ENCODE peak calls at places on chromosomes 11 and 22, in ten cellular contexts. One of them, this sample, is unnamed.

GRCh38 chr11:95793111-95793510 is 2.8 kb downstream of the CEP57 start:
- DNase-seq in Peyer's patch: no peak
- DNase-seq in activated CD8-positive, alpha-beta memory T cell treated with anti-CD3 and anti-CD28 coated beads, Interleukin-2, amount 10 ng/mL, durations not matched to agents 7 days and 5 days: no peak
- DNase-seq in cardiac muscle cell: peak
- DNase-seq in MV-4-11: no peak
- DNase-seq in sciatic nerve: no peak
- DNase-seq in body of pancreas: no peak
- DNase-seq in stimulated activated effector memory CD8-positive, alpha-beta T cell treated with anti-CD3 and anti-CD28 coated beads, Interleukin-12 subunit alpha, Interleukin-12 subunit beta, amount 100 ng/mL, for 72 hours: no peak
- DNase-seq in HCT116: no peak
- DNase-seq in SK-N-SH: no peak
- DNase-seq in this sample: no peak

GRCh38 chr11:61787928-61788491 is 4.4 kb downstream of the TMEM258 start:
- DNase-seq in Peyer's patch: no peak
- DNase-seq in activated CD8-positive, alpha-beta memory T cell treated with anti-CD3 and anti-CD28 coated beads, Interleukin-2, amount 10 ng/mL, durations not matched to agents 7 days and 5 days: peak
- DNase-seq in cardiac muscle cell: peak
- DNase-seq in MV-4-11: peak
- DNase-seq in sciatic nerve: no peak
- DNase-seq in body of pancreas: peak
- DNase-seq in stimulated activated effector memory CD8-positive, alpha-beta T cell treated with anti-CD3 and anti-CD28 coated beads, Interleukin-12 subunit alpha, Interleukin-12 subunit beta, amount 100 ng/mL, for 72 hours: no peak
- DNase-seq in HCT116: peak
- DNase-seq in SK-N-SH: peak
- DNase-seq in this sample: no peak

GRCh38 chr11:3942160-3942955 is 86.9 kb downstream of the STIM1 start:
- DNase-seq in Peyer's patch: no peak
- DNase-seq in activated CD8-positive, alpha-beta memory T cell treated with anti-CD3 and anti-CD28 coated beads, Interleukin-2, amount 10 ng/mL, durations not matched to agents 7 days and 5 days: peak
- DNase-seq in cardiac muscle cell: no peak
- DNase-seq in MV-4-11: no peak
- DNase-seq in sciatic nerve: no peak
- DNase-seq in body of pancreas: no peak
- DNase-seq in stimulated activated effector memory CD8-positive, alpha-beta T cell treated with anti-CD3 and anti-CD28 coated beads, Interleukin-12 subunit alpha, Interleukin-12 subunit beta, amount 100 ng/mL, for 72 hours: peak
- DNase-seq in HCT116: no peak
- DNase-seq in SK-N-SH: no peak
- DNase-seq in this sample: no peak

GRCh38 chr22:42673898-42674390 is 24.8 kb upstream of the CYB5R3 start:
- DNase-seq in Peyer's patch: no peak
- DNase-seq in activated CD8-positive, alpha-beta memory T cell treated with anti-CD3 and anti-CD28 coated beads, Interleukin-2, amount 10 ng/mL, durations not matched to agents 7 days and 5 days: no peak
- DNase-seq in cardiac muscle cell: peak
- DNase-seq in MV-4-11: no peak
- DNase-seq in sciatic nerve: no peak
- DNase-seq in body of pancreas: peak
- DNase-seq in stimulated activated effector memory CD8-positive, alpha-beta T cell treated with anti-CD3 and anti-CD28 coated beads, Interleukin-12 subunit alpha, Interleukin-12 subunit beta, amount 100 ng/mL, for 72 hours: no peak
- DNase-seq in HCT116: no peak
- DNase-seq in SK-N-SH: no peak
- DNase-seq in this sample: no peak

GRCh38 chr11:91248199-91248807 is 976.3 kb upstream of the FAT3 start:
- DNase-seq in Peyer's patch: no peak
- DNase-seq in activated CD8-positive, alpha-beta memory T cell treated with anti-CD3 and anti-CD28 coated beads, Interleukin-2, amount 10 ng/mL, durations not matched to agents 7 days and 5 days: no peak
- DNase-seq in cardiac muscle cell: peak
- DNase-seq in MV-4-11: peak
- DNase-seq in sciatic nerve: no peak
- DNase-seq in body of pancreas: no peak
- DNase-seq in stimulated activated effector memory CD8-positive, alpha-beta T cell treated with anti-CD3 and anti-CD28 coated beads, Interleukin-12 subunit alpha, Interleukin-12 subunit beta, amount 100 ng/mL, for 72 hours: no peak
- DNase-seq in HCT116: peak
- DNase-seq in SK-N-SH: no peak
- DNase-seq in this sample: peak

GRCh38 chr22:31943976-31944699 is at the start of gene YWHAH:
- DNase-seq in Peyer's patch: peak
- DNase-seq in activated CD8-positive, alpha-beta memory T cell treated with anti-CD3 and anti-CD28 coated beads, Interleukin-2, amount 10 ng/mL, durations not matched to agents 7 days and 5 days: peak
- DNase-seq in cardiac muscle cell: peak
- DNase-seq in MV-4-11: peak
- DNase-seq in sciatic nerve: peak
- DNase-seq in body of pancreas: peak
- DNase-seq in stimulated activated effector memory CD8-positive, alpha-beta T cell treated with anti-CD3 and anti-CD28 coated beads, Interleukin-12 subunit alpha, Interleukin-12 subunit beta, amount 100 ng/mL, for 72 hours: peak
- DNase-seq in HCT116: peak
- DNase-seq in SK-N-SH: peak
- DNase-seq in this sample: peak

GRCh38 chr22:42443240-42444059 is 11.2 kb upstream of the NFAM1 start:
- DNase-seq in Peyer's patch: no peak
- DNase-seq in activated CD8-positive, alpha-beta memory T cell treated with anti-CD3 and anti-CD28 coated beads, Interleukin-2, amount 10 ng/mL, durations not matched to agents 7 days and 5 days: no peak
- DNase-seq in cardiac muscle cell: peak
- DNase-seq in MV-4-11: no peak
- DNase-seq in sciatic nerve: no peak
- DNase-seq in body of pancreas: no peak
- DNase-seq in stimulated activated effector memory CD8-positive, alpha-beta T cell treated with anti-CD3 and anti-CD28 coated beads, Interleukin-12 subunit alpha, Interleukin-12 subunit beta, amount 100 ng/mL, for 72 hours: no peak
- DNase-seq in HCT116: no peak
- DNase-seq in SK-N-SH: no peak
- DNase-seq in this sample: no peak

GRCh38 chr11:11520231-11521015 is 101.4 kb downstream of the GALNT18 start:
- DNase-seq in Peyer's patch: no peak
- DNase-seq in activated CD8-positive, alpha-beta memory T cell treated with anti-CD3 and anti-CD28 coated beads, Interleukin-2, amount 10 ng/mL, durations not matched to agents 7 days and 5 days: no peak
- DNase-seq in cardiac muscle cell: no peak
- DNase-seq in MV-4-11: no peak
- DNase-seq in sciatic nerve: no peak
- DNase-seq in body of pancreas: no peak
- DNase-seq in stimulated activated effector memory CD8-positive, alpha-beta T cell treated with anti-CD3 and anti-CD28 coated beads, Interleukin-12 subunit alpha, Interleukin-12 subunit beta, amount 100 ng/mL, for 72 hours: no peak
- DNase-seq in HCT116: no peak
- DNase-seq in SK-N-SH: no peak
- DNase-seq in this sample: no peak

GRCh38 chr11:63599211-63600122 is 14.8 kb downstream of the PLAAT3 start:
- DNase-seq in Peyer's patch: no peak
- DNase-seq in activated CD8-positive, alpha-beta memory T cell treated with anti-CD3 and anti-CD28 coated beads, Interleukin-2, amount 10 ng/mL, durations not matched to agents 7 days and 5 days: no peak
- DNase-seq in cardiac muscle cell: peak
- DNase-seq in MV-4-11: no peak
- DNase-seq in sciatic nerve: peak
- DNase-seq in body of pancreas: no peak
- DNase-seq in stimulated activated effector memory CD8-positive, alpha-beta T cell treated with anti-CD3 and anti-CD28 coated beads, Interleukin-12 subunit alpha, Interleukin-12 subunit beta, amount 100 ng/mL, for 72 hours: no peak
- DNase-seq in HCT116: no peak
- DNase-seq in SK-N-SH: peak
- DNase-seq in this sample: no peak

GRCh38 chr11:7688238-7688826 is 15.0 kb upstream of the CYB5R2 start:
- DNase-seq in Peyer's patch: no peak
- DNase-seq in activated CD8-positive, alpha-beta memory T cell treated with anti-CD3 and anti-CD28 coated beads, Interleukin-2, amount 10 ng/mL, durations not matched to agents 7 days and 5 days: no peak
- DNase-seq in cardiac muscle cell: peak
- DNase-seq in MV-4-11: no peak
- DNase-seq in sciatic nerve: no peak
- DNase-seq in body of pancreas: no peak
- DNase-seq in stimulated activated effector memory CD8-positive, alpha-beta T cell treated with anti-CD3 and anti-CD28 coated beads, Interleukin-12 subunit alpha, Interleukin-12 subunit beta, amount 100 ng/mL, for 72 hours: no peak
- DNase-seq in HCT116: peak
- DNase-seq in SK-N-SH: peak
- DNase-seq in this sample: no peak

GRCh38 chr11:1656061-1656441 is 26.5 kb downstream of the KRTAP5-5 start:
- DNase-seq in Peyer's patch: no peak
- DNase-seq in activated CD8-positive, alpha-beta memory T cell treated with anti-CD3 and anti-CD28 coated beads, Interleukin-2, amount 10 ng/mL, durations not matched to agents 7 days and 5 days: no peak
- DNase-seq in cardiac muscle cell: no peak
- DNase-seq in MV-4-11: no peak
- DNase-seq in sciatic nerve: peak
- DNase-seq in body of pancreas: no peak
- DNase-seq in stimulated activated effector memory CD8-positive, alpha-beta T cell treated with anti-CD3 and anti-CD28 coated beads, Interleukin-12 subunit alpha, Interleukin-12 subunit beta, amount 100 ng/mL, for 72 hours: no peak
- DNase-seq in HCT116: no peak
- DNase-seq in SK-N-SH: no peak
- DNase-seq in this sample: no peak

GRCh38 chr11:19814421-19814820 is 101.8 kb downstream of the NAV2 start:
- DNase-seq in Peyer's patch: no peak
- DNase-seq in activated CD8-positive, alpha-beta memory T cell treated with anti-CD3 and anti-CD28 coated beads, Interleukin-2, amount 10 ng/mL, durations not matched to agents 7 days and 5 days: no peak
- DNase-seq in cardiac muscle cell: no peak
- DNase-seq in MV-4-11: no peak
- DNase-seq in sciatic nerve: no peak
- DNase-seq in body of pancreas: no peak
- DNase-seq in stimulated activated effector memory CD8-positive, alpha-beta T cell treated with anti-CD3 and anti-CD28 coated beads, Interleukin-12 subunit alpha, Interleukin-12 subunit beta, amount 100 ng/mL, for 72 hours: no peak
- DNase-seq in HCT116: no peak
- DNase-seq in SK-N-SH: no peak
- DNase-seq in this sample: no peak

GRCh38 chr11:7826316-7826715 is 29.6 kb upstream of the OR5P2 start:
- DNase-seq in Peyer's patch: no peak
- DNase-seq in activated CD8-positive, alpha-beta memory T cell treated with anti-CD3 and anti-CD28 coated beads, Interleukin-2, amount 10 ng/mL, durations not matched to agents 7 days and 5 days: no peak
- DNase-seq in cardiac muscle cell: no peak
- DNase-seq in MV-4-11: no peak
- DNase-seq in sciatic nerve: no peak
- DNase-seq in body of pancreas: no peak
- DNase-seq in stimulated activated effector memory CD8-positive, alpha-beta T cell treated with anti-CD3 and anti-CD28 coated beads, Interleukin-12 subunit alpha, Interleukin-12 subunit beta, amount 100 ng/mL, for 72 hours: no peak
- DNase-seq in HCT116: no peak
- DNase-seq in SK-N-SH: no peak
- DNase-seq in this sample: no peak

GRCh38 chr11:14905104-14906033 is 13.3 kb upstream of the CYP2R1 start:
- DNase-seq in Peyer's patch: peak
- DNase-seq in activated CD8-positive, alpha-beta memory T cell treated with anti-CD3 and anti-CD28 coated beads, Interleukin-2, amount 10 ng/mL, durations not matched to agents 7 days and 5 days: peak
- DNase-seq in cardiac muscle cell: peak
- DNase-seq in MV-4-11: peak
- DNase-seq in sciatic nerve: peak
- DNase-seq in body of pancreas: peak
- DNase-seq in stimulated activated effector memory CD8-positive, alpha-beta T cell treated with anti-CD3 and anti-CD28 coated beads, Interleukin-12 subunit alpha, Interleukin-12 subunit beta, amount 100 ng/mL, for 72 hours: peak
- DNase-seq in HCT116: no peak
- DNase-seq in SK-N-SH: peak
- DNase-seq in this sample: peak

GRCh38 chr11:109422755-109423113 is 744 bp downstream of the C11orf87 start:
- DNase-seq in Peyer's patch: no peak
- DNase-seq in activated CD8-positive, alpha-beta memory T cell treated with anti-CD3 and anti-CD28 coated beads, Interleukin-2, amount 10 ng/mL, durations not matched to agents 7 days and 5 days: no peak
- DNase-seq in cardiac muscle cell: peak
- DNase-seq in MV-4-11: no peak
- DNase-seq in sciatic nerve: peak
- DNase-seq in body of pancreas: no peak
- DNase-seq in stimulated activated effector memory CD8-positive, alpha-beta T cell treated with anti-CD3 and anti-CD28 coated beads, Interleukin-12 subunit alpha, Interleukin-12 subunit beta, amount 100 ng/mL, for 72 hours: no peak
- DNase-seq in HCT116: no peak
- DNase-seq in SK-N-SH: peak
- DNase-seq in this sample: no peak

GRCh38 chr11:12702999-12703453 is 28.8 kb downstream of the TEAD1 start:
- DNase-seq in Peyer's patch: no peak
- DNase-seq in activated CD8-positive, alpha-beta memory T cell treated with anti-CD3 and anti-CD28 coated beads, Interleukin-2, amount 10 ng/mL, durations not matched to agents 7 days and 5 days: no peak
- DNase-seq in cardiac muscle cell: no peak
- DNase-seq in MV-4-11: no peak
- DNase-seq in sciatic nerve: no peak
- DNase-seq in body of pancreas: no peak
- DNase-seq in stimulated activated effector memory CD8-positive, alpha-beta T cell treated with anti-CD3 and anti-CD28 coated beads, Interleukin-12 subunit alpha, Interleukin-12 subunit beta, amount 100 ng/mL, for 72 hours: no peak
- DNase-seq in HCT116: no peak
- DNase-seq in SK-N-SH: no peak
- DNase-seq in this sample: no peak

GRCh38 chr11:17827006-17827405 is 92.4 kb downstream of the KCNC1 start:
- DNase-seq in Peyer's patch: no peak
- DNase-seq in activated CD8-positive, alpha-beta memory T cell treated with anti-CD3 and anti-CD28 coated beads, Interleukin-2, amount 10 ng/mL, durations not matched to agents 7 days and 5 days: no peak
- DNase-seq in cardiac muscle cell: no peak
- DNase-seq in MV-4-11: no peak
- DNase-seq in sciatic nerve: no peak
- DNase-seq in body of pancreas: no peak
- DNase-seq in stimulated activated effector memory CD8-positive, alpha-beta T cell treated with anti-CD3 and anti-CD28 coated beads, Interleukin-12 subunit alpha, Interleukin-12 subunit beta, amount 100 ng/mL, for 72 hours: no peak
- DNase-seq in HCT116: no peak
- DNase-seq in SK-N-SH: peak
- DNase-seq in this sample: no peak

GRCh38 chr22:41229215-41229614 is 11.5 kb downstream of the CHADL start:
- DNase-seq in Peyer's patch: no peak
- DNase-seq in activated CD8-positive, alpha-beta memory T cell treated with anti-CD3 and anti-CD28 coated beads, Interleukin-2, amount 10 ng/mL, durations not matched to agents 7 days and 5 days: no peak
- DNase-seq in cardiac muscle cell: no peak
- DNase-seq in MV-4-11: no peak
- DNase-seq in sciatic nerve: no peak
- DNase-seq in body of pancreas: no peak
- DNase-seq in stimulated activated effector memory CD8-positive, alpha-beta T cell treated with anti-CD3 and anti-CD28 coated beads, Interleukin-12 subunit alpha, Interleukin-12 subunit beta, amount 100 ng/mL, for 72 hours: no peak
- DNase-seq in HCT116: no peak
- DNase-seq in SK-N-SH: no peak
- DNase-seq in this sample: no peak

GRCh38 chr11:83006877-83007330 is 64.8 kb downstream of the RAB30 start:
- DNase-seq in Peyer's patch: no peak
- DNase-seq in activated CD8-positive, alpha-beta memory T cell treated with anti-CD3 and anti-CD28 coated beads, Interleukin-2, amount 10 ng/mL, durations not matched to agents 7 days and 5 days: no peak
- DNase-seq in cardiac muscle cell: no peak
- DNase-seq in MV-4-11: no peak
- DNase-seq in sciatic nerve: no peak
- DNase-seq in body of pancreas: peak
- DNase-seq in stimulated activated effector memory CD8-positive, alpha-beta T cell treated with anti-CD3 and anti-CD28 coated beads, Interleukin-12 subunit alpha, Interleukin-12 subunit beta, amount 100 ng/mL, for 72 hours: peak
- DNase-seq in HCT116: no peak
- DNase-seq in SK-N-SH: peak
- DNase-seq in this sample: no peak

GRCh38 chr11:103359221-103359620 is 250.0 kb downstream of the DYNC2H1 start:
- DNase-seq in Peyer's patch: no peak
- DNase-seq in activated CD8-positive, alpha-beta memory T cell treated with anti-CD3 and anti-CD28 coated beads, Interleukin-2, amount 10 ng/mL, durations not matched to agents 7 days and 5 days: no peak
- DNase-seq in cardiac muscle cell: no peak
- DNase-seq in MV-4-11: no peak
- DNase-seq in sciatic nerve: no peak
- DNase-seq in body of pancreas: no peak
- DNase-seq in stimulated activated effector memory CD8-positive, alpha-beta T cell treated with anti-CD3 and anti-CD28 coated beads, Interleukin-12 subunit alpha, Interleukin-12 subunit beta, amount 100 ng/mL, for 72 hours: no peak
- DNase-seq in HCT116: no peak
- DNase-seq in SK-N-SH: no peak
- DNase-seq in this sample: no peak

GRCh38 chr22:40857309-40857851 is 432 bp downstream of the XPNPEP3 start:
- DNase-seq in Peyer's patch: no peak
- DNase-seq in activated CD8-positive, alpha-beta memory T cell treated with anti-CD3 and anti-CD28 coated beads, Interleukin-2, amount 10 ng/mL, durations not matched to agents 7 days and 5 days: no peak
- DNase-seq in cardiac muscle cell: peak
- DNase-seq in MV-4-11: no peak
- DNase-seq in sciatic nerve: no peak
- DNase-seq in body of pancreas: no peak
- DNase-seq in stimulated activated effector memory CD8-positive, alpha-beta T cell treated with anti-CD3 and anti-CD28 coated beads, Interleukin-12 subunit alpha, Interleukin-12 subunit beta, amount 100 ng/mL, for 72 hours: no peak
- DNase-seq in HCT116: no peak
- DNase-seq in SK-N-SH: no peak
- DNase-seq in this sample: no peak

GRCh38 chr11:76788661-76789442 is 5.7 kb downstream of the TSKU start:
- DNase-seq in Peyer's patch: peak
- DNase-seq in activated CD8-positive, alpha-beta memory T cell treated with anti-CD3 and anti-CD28 coated beads, Interleukin-2, amount 10 ng/mL, durations not matched to agents 7 days and 5 days: no peak
- DNase-seq in cardiac muscle cell: no peak
- DNase-seq in MV-4-11: no peak
- DNase-seq in sciatic nerve: peak
- DNase-seq in body of pancreas: peak
- DNase-seq in stimulated activated effector memory CD8-positive, alpha-beta T cell treated with anti-CD3 and anti-CD28 coated beads, Interleukin-12 subunit alpha, Interleukin-12 subunit beta, amount 100 ng/mL, for 72 hours: no peak
- DNase-seq in HCT116: peak
- DNase-seq in SK-N-SH: no peak
- DNase-seq in this sample: peak

GRCh38 chr11:117519590-117519989 is 191.9 kb downstream of the CEP164 start:
- DNase-seq in Peyer's patch: no peak
- DNase-seq in activated CD8-positive, alpha-beta memory T cell treated with anti-CD3 and anti-CD28 coated beads, Interleukin-2, amount 10 ng/mL, durations not matched to agents 7 days and 5 days: no peak
- DNase-seq in cardiac muscle cell: no peak
- DNase-seq in MV-4-11: peak
- DNase-seq in sciatic nerve: no peak
- DNase-seq in body of pancreas: no peak
- DNase-seq in stimulated activated effector memory CD8-positive, alpha-beta T cell treated with anti-CD3 and anti-CD28 coated beads, Interleukin-12 subunit alpha, Interleukin-12 subunit beta, amount 100 ng/mL, for 72 hours: no peak
- DNase-seq in HCT116: no peak
- DNase-seq in SK-N-SH: no peak
- DNase-seq in this sample: no peak

GRCh38 chr22:19061471-19062138 is 60.6 kb downstream of the DGCR2 start:
- DNase-seq in Peyer's patch: no peak
- DNase-seq in activated CD8-positive, alpha-beta memory T cell treated with anti-CD3 and anti-CD28 coated beads, Interleukin-2, amount 10 ng/mL, durations not matched to agents 7 days and 5 days: peak
- DNase-seq in cardiac muscle cell: no peak
- DNase-seq in MV-4-11: no peak
- DNase-seq in sciatic nerve: no peak
- DNase-seq in body of pancreas: no peak
- DNase-seq in stimulated activated effector memory CD8-positive, alpha-beta T cell treated with anti-CD3 and anti-CD28 coated beads, Interleukin-12 subunit alpha, Interleukin-12 subunit beta, amount 100 ng/mL, for 72 hours: no peak
- DNase-seq in HCT116: no peak
- DNase-seq in SK-N-SH: no peak
- DNase-seq in this sample: no peak

GRCh38 chr11:36540998-36541397 is 26.8 kb upstream of the RAG1 start:
- DNase-seq in Peyer's patch: peak
- DNase-seq in activated CD8-positive, alpha-beta memory T cell treated with anti-CD3 and anti-CD28 coated beads, Interleukin-2, amount 10 ng/mL, durations not matched to agents 7 days and 5 days: peak
- DNase-seq in cardiac muscle cell: peak
- DNase-seq in MV-4-11: peak
- DNase-seq in sciatic nerve: no peak
- DNase-seq in body of pancreas: peak
- DNase-seq in stimulated activated effector memory CD8-positive, alpha-beta T cell treated with anti-CD3 and anti-CD28 coated beads, Interleukin-12 subunit alpha, Interleukin-12 subunit beta, amount 100 ng/mL, for 72 hours: peak
- DNase-seq in HCT116: peak
- DNase-seq in SK-N-SH: peak
- DNase-seq in this sample: peak

GRCh38 chr11:18523079-18523478 is 3.7 kb downstream of the TSG101 start:
- DNase-seq in Peyer's patch: no peak
- DNase-seq in activated CD8-positive, alpha-beta memory T cell treated with anti-CD3 and anti-CD28 coated beads, Interleukin-2, amount 10 ng/mL, durations not matched to agents 7 days and 5 days: no peak
- DNase-seq in cardiac muscle cell: no peak
- DNase-seq in MV-4-11: no peak
- DNase-seq in sciatic nerve: no peak
- DNase-seq in body of pancreas: no peak
- DNase-seq in stimulated activated effector memory CD8-positive, alpha-beta T cell treated with anti-CD3 and anti-CD28 coated beads, Interleukin-12 subunit alpha, Interleukin-12 subunit beta, amount 100 ng/mL, for 72 hours: no peak
- DNase-seq in HCT116: no peak
- DNase-seq in SK-N-SH: no peak
- DNase-seq in this sample: no peak

GRCh38 chr11:134360050-134360835 is 28.5 kb downstream of the GLB1L2 start:
- DNase-seq in Peyer's patch: peak
- DNase-seq in activated CD8-positive, alpha-beta memory T cell treated with anti-CD3 and anti-CD28 coated beads, Interleukin-2, amount 10 ng/mL, durations not matched to agents 7 days and 5 days: peak
- DNase-seq in cardiac muscle cell: peak
- DNase-seq in MV-4-11: peak
- DNase-seq in sciatic nerve: peak
- DNase-seq in body of pancreas: peak
- DNase-seq in stimulated activated effector memory CD8-positive, alpha-beta T cell treated with anti-CD3 and anti-CD28 coated beads, Interleukin-12 subunit alpha, Interleukin-12 subunit beta, amount 100 ng/mL, for 72 hours: peak
- DNase-seq in HCT116: peak
- DNase-seq in SK-N-SH: peak
- DNase-seq in this sample: peak

GRCh38 chr11:106241601-106242257 is 164.3 kb downstream of the AASDHPPT start:
- DNase-seq in Peyer's patch: no peak
- DNase-seq in activated CD8-positive, alpha-beta memory T cell treated with anti-CD3 and anti-CD28 coated beads, Interleukin-2, amount 10 ng/mL, durations not matched to agents 7 days and 5 days: no peak
- DNase-seq in cardiac muscle cell: no peak
- DNase-seq in MV-4-11: no peak
- DNase-seq in sciatic nerve: no peak
- DNase-seq in body of pancreas: no peak
- DNase-seq in stimulated activated effector memory CD8-positive, alpha-beta T cell treated with anti-CD3 and anti-CD28 coated beads, Interleukin-12 subunit alpha, Interleukin-12 subunit beta, amount 100 ng/mL, for 72 hours: no peak
- DNase-seq in HCT116: no peak
- DNase-seq in SK-N-SH: no peak
- DNase-seq in this sample: no peak

This sample was measured in left colon.